ENCODE peak calls at places on chromosome 6, in four cellular contexts. K is ovary, O is fibroblast of mammary gland, T is right lobe of liver. U is an unnamed sample.

GRCh38 chr6:101226677-101227135 is 166.8 kb upstream of the GRIK2 start:
- DNase-seq in K (no peak), O (peak), T (peak), U (no peak)

GRCh38 chr6:140217283-140217682 is 842.8 kb upstream of the CITED2 start:
- DNase-seq in K (no peak), O (no peak), T (no peak), U (no peak)

GRCh38 chr6:12875061-12875460 is 158.5 kb downstream of the PHACTR1 start:
- DNase-seq in K (no peak), O (peak), T (no peak), U (no peak)

GRCh38 chr6:26420607-26421235 is 18.6 kb downstream of the BTN3A1 start:
- DNase-seq in K (no peak), O (peak), T (no peak), U (no peak)

GRCh38 chr6:5287205-5287965 is 26.1 kb downstream of the FARS2 start:
- DNase-seq in K (no peak), O (peak), T (no peak), U (no peak)

GRCh38 chr6:32369678-32370077 is 2.0 kb downstream of the TSBP1 start:
- DNase-seq in K (no peak), O (peak), T (no peak), U (no peak)

GRCh38 chr6:11607381-11607780 is 69.8 kb downstream of the TMEM170B start:
- DNase-seq in K (no peak), O (no peak), T (no peak), U (no peak)

GRCh38 chr6:25866011-25866410 is 8.0 kb downstream of the SLC17A3 start:
- DNase-seq in K (no peak), O (no peak), T (no peak), U (no peak)

GRCh38 chr6:4188801-4189200 is 53.4 kb upstream of the ECI2 start:
- DNase-seq in K (no peak), O (no peak), T (no peak), U (no peak)

GRCh38 chr6:146968041-146968760 is 236.0 kb upstream of the STXBP5 start:
- DNase-seq in K (no peak), O (peak), T (no peak), U (no peak)

GRCh38 chr6:97053643-97054411 is 129.3 kb downstream of the KLHL32 start:
- DNase-seq in K (no peak), O (peak), T (no peak), U (no peak)

DNA sequence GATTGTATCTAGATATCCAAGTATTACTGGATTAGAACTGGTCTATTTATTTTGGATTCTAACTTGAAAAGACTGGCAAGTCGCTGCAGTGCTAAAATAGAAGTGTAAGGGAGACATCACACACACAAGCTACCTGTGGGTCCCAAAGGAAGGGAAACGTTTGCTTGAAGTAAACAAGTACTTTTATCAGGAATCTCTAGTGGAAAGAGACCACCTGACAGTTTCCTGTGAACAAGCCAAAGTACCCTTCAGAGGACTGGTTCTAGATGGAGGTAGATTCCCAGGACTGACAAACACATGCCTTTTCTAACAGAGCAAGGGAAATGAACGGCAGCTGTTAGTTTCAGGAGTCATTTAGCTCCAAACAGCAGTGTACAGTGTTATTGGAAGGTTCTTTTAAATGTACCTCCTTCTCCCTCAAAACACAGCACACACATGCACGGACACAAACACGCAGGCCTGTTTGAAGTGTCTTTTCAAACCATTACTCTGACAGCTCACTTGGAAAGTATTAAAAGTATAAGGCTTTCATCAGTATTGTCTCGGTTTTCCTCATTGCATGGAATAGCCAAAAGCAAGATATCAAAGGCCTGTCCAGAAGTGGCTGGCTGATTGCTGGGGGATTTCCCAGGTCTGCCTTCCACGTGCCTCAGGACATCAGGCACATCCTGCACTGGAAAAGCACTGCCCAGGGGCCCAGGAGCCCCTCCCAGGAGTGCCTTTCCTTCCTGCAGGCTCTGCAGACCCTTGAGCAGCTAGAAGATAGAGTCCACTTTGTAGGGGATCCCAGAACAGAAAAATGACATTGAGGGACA is 393.3 kb upstream of the SOX4 start:
- DNase-seq in K (no peak), O (no peak), T (no peak), U (no peak)
- H3K4me3 ChIP-seq in K (no peak), O (no peak), T (no peak), U (no peak)

GRCh38 chr6:161216616-161217205 is 57.1 kb downstream of the AGPAT4 start:
- DNase-seq in K (no peak), O (no peak), T (no peak), U (no peak)

GRCh38 chr6:161215876-161216615 is 57.8 kb downstream of the AGPAT4 start:
- DNase-seq in K (no peak), O (peak), T (no peak), U (no peak)

GRCh38 chr6:161217631-161218030 is 56.2 kb downstream of the AGPAT4 start:
- DNase-seq in K (no peak), O (no peak), T (no peak), U (no peak)

GRCh38 chr6:161219336-161220079 is 54.4 kb downstream of the AGPAT4 start:
- DNase-seq in K (no peak), O (no peak), T (no peak), U (no peak)

GRCh38 chr6:161218222-161218621 is 55.6 kb downstream of the AGPAT4 start:
- DNase-seq in K (no peak), O (peak), T (no peak), U (no peak)
- TF ChIP-seq CTCF in K (no peak), O (peak), T (no peak), U (no peak)

GRCh38 chr6:104859225-104860146 is at the start of gene HACE1:
- DNase-seq in K (peak), O (peak), T (peak), U (peak)

GRCh38 chr6:104855507-104855906 is 4.2 kb downstream of the HACE1 start:
- DNase-seq in K (no peak), O (peak), T (no peak), U (no peak)

GRCh38 chr6:104862456-104862855 is 2.7 kb upstream of the HACE1 start:
- DNase-seq in K (no peak), O (peak), T (no peak), U (no peak)

GRCh38 chr6:104860221-104860620 is 502 bp upstream of the HACE1 start:
- DNase-seq in K (no peak), O (no peak), T (no peak), U (no peak)
- H3K4me3 ChIP-seq in K (peak), O (peak), T (peak), U (peak)

GRCh38 chr6:7074870-7075269 is 32.9 kb upstream of the RREB1 start:
- DNase-seq in K (no peak), O (no peak), T (no peak), U (no peak)
- TF ChIP-seq CTCF in K (no peak), O (no peak), T (no peak), U (no peak)

DNA sequence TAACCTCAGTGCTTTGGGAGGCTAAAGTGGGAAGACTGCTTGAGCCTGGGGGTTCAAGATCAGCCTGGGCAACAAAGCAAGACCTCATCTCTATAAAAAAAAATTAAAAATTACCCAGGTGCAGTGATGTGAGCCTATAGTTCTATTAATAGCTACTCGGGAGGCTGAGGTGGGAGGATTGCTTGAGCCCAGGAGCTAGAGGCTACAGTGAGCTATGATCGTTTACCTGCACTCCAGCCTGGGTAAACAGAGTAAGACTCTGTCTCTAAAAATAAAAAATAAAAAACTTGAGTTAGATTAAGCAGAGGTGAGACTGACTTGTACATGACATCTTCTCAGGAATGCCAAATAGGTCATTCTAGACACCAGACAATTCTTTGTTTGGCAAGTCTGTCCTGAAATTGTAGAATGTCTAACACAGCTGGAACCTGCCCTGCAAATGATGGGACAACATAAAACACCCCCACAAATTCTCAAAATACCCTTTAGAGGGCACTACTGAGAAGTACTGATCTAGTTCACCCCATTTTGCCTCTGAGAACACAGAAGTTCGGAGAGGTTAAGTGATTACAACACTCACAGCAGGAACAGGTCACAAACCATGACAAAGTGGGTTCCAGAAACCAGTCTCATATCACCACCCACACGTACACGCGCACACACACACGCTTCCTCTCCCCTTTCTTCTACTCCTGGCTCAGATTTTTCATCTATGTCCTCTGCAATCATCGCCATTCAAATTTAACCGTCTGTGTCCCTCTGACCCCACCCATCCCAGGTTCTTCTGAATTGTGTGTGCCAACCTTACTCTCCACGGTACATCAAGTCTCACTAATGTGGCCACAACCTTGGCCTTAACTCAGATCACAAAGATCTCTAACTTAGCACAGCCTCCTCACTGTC is 38.3 kb downstream of the ARHGAP18 start:
- DNase-seq in K (no peak), O (peak), T (no peak), U (peak)
- H3K4me3 ChIP-seq in K (no peak), O (no peak), T (no peak), U (no peak)

DNA sequence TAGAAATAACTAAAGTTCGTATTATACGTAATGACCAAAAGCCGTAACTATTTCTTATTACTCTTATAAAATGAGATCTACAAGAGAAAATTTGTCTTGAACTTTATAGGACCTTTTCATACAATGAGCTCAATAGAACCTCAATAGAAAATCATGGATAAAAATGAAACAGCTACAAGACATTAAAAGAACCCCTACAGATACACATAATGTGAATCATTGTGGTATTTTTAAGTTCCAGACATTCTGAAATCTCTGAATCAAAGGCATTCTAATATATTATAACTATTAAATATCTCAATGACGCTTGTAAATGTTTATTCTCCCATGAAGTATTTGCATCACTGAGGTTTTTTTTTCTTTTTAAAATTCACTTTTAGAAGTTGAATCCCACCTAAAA is 22.2 kb upstream of the POU3F2 start:
- DNase-seq in K (no peak), O (no peak), T (no peak), U (no peak)
- TF ChIP-seq CTCF in K (no peak), O (no peak), T (no peak), U (no peak)

DNA sequence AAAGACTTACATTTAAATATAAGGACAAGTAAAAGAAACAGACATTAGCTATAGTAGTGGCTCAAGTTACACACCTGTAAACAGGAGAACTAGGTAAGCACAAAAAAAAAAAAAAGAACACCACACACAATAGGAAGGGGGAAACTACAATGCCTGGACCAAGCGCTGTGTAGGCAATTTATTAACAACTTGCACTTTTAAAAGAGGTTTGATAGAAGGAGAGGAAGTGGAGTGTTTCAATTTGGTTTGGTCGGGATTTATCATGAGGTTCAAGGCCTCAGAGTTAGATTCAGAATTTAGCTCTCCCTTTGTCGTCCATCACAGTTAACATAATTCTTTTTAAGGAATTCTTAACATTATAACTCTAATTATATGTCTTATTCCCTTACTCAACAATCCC is 1.1 kb upstream of the USP49 start:
- DNase-seq in K (no peak), O (no peak), T (no peak), U (no peak)
- H3K4me3 ChIP-seq in K (peak), O (peak), T (no peak), U (peak)

DNA sequence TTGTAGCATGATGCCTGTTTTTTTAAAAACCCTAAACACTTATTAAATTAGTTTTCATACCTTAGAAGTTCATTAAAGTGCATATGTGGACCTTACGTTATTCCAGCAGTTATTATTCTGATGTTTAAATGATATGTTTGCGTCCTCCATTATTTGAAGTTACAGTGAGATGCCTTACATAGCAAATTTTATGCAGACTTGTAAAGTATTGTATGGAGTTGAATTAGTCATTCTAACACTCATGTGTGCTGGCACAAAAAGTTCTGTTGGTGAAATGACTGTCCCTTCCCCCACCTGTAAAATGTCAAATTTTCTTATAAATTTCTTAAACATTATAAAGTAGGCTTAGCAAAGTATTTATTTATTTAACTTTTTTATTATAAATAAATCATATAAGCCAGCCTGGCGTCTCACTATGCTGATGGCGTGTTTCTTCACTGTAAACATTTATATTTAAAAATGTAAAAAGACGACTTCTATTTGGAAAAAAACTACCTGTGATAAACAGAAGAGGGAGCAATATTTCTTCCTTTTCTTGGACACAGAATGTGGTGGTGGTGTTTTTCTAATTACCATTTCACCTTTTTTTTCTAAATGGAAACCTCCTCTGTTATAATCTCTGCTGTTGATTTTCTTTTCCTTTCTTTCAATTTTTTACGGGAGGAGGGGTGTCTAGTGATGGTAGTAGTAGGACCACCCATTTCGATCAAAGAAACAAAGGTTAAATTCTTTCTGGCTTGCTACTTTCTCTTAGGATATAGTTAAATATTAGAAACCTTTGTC is 155.4 kb downstream of the RFPL4B start:
- DNase-seq in K (no peak), O (peak), T (no peak), U (no peak)
- TF ChIP-seq CTCF in K (peak), O (peak), T (peak), U (no peak)

GRCh38 chr6:125956506-125957390 is at the start of gene HINT3:
- DNase-seq in K (peak), O (peak), T (peak), U (peak)

GRCh38 chr6:125961117-125961516 is 4.5 kb downstream of the HINT3 start:
- DNase-seq in K (no peak), O (no peak), T (no peak), U (no peak)

GRCh38 chr6:125954735-125955410 is 1.7 kb upstream of the HINT3 start:
- DNase-seq in K (no peak), O (no peak), T (no peak), U (no peak)

GRCh38 chr6:125957391-125957693 is 772 bp downstream of the HINT3 start:
- DNase-seq in K (no peak), O (no peak), T (no peak), U (no peak)

GRCh38 chr6:125957845-125958244 is 1.3 kb downstream of the HINT3 start:
- DNase-seq in K (no peak), O (peak), T (no peak), U (no peak)
- H3K4me3 ChIP-seq in K (peak), O (peak), T (peak), U (peak)

GRCh38 chr6:155241966-155242365 is 21.8 kb upstream of the CLDN20 start:
- DNase-seq in K (no peak), O (no peak), T (no peak), U (no peak)
- TF ChIP-seq CTCF in K (no peak), O (no peak), T (no peak), U (no peak)

U was measured in lower lobe of right lung.